ENCODE peak calls at places on chromosomes 5 and 9, in seven cellular contexts. F is heart right ventricle, T is uterus, Q is PC-9, O is Panc1, U is transverse colon, E is left ventricle myocardium inferior. B is an unnamed sample. For H3K27me3, the result is how much of the 10 kb centered on the place peaks cover.

GRCh38 chr5:98904786-98905185 is 24.0 kb downstream of the CHD1 start:
- DNase-seq in O (no peak), F (no peak), Q (no peak), T (no peak), U (no peak), E (no peak), B (peak)

GRCh38 chr5:33275391-33275790 is 165.4 kb upstream of the TARS1 start:
- DNase-seq in U (no peak), T (no peak), O (no peak), F (no peak), Q (no peak), E (no peak), B (no peak)

GRCh38 chr9:36997414-36997813 is 36.7 kb downstream of the PAX5 start:
- DNase-seq in U (no peak), T (no peak), O (no peak), F (no peak), E (no peak), Q (peak), B (peak)

GRCh38 chr9:129694265-129694664 is 28.8 kb downstream of the PRRX2 start:
- DNase-seq in E (no peak), Q (no peak), U (no peak), T (no peak), O (no peak), F (no peak), B (no peak)

GRCh38 chr9:6735422-6735821 is 22.4 kb upstream of the KDM4C start:
- DNase-seq in F (no peak), E (no peak), Q (no peak), U (no peak), T (no peak), O (no peak), B (no peak)

GRCh38 chr9:82170871-82171270 is 182.3 kb downstream of the SPATA31D1 start:
- DNase-seq in O (no peak), Q (no peak), U (no peak), T (no peak), E (no peak), F (no peak), B (no peak)

GRCh38 chr5:989961-990530 is 18.6 kb upstream of the NKD2 start:
- DNase-seq in T (peak), U (peak), F (peak), E (peak), O (no peak), Q (no peak), B (no peak)

GRCh38 chr9:135506327-135507103 is 6.0 kb downstream of the MRPS2 start:
- DNase-seq in Q (no peak), E (no peak), T (no peak), U (no peak), O (no peak), F (peak), B (no peak)

GRCh38 chr5:177378884-177379883 is 5.0 kb upstream of the SLC34A1 start:
- DNase-seq in Q (peak), U (no peak), O (no peak), F (no peak), T (no peak), E (no peak), B (peak)

GRCh38 chr9:89710689-89711088 is 105.9 kb downstream of the GADD45G start:
- DNase-seq in U (no peak), E (no peak), F (no peak), Q (no peak), T (peak), O (no peak), B (peak)

GRCh38 chr9:69097053-69097452 is 61.5 kb downstream of the FXN start:
- DNase-seq in E (no peak), F (no peak), O (no peak), U (no peak), Q (peak), T (no peak), B (peak)

GRCh38 chr5:374631-375335 is 53.3 kb downstream of the AHRR start:
- DNase-seq in O (no peak), Q (no peak), U (peak), E (no peak), F (no peak), T (peak), B (no peak)

GRCh38 chr9:26748449-26749058 is 144.0 kb downstream of the CAAP1 start:
- DNase-seq in Q (no peak), U (no peak), E (no peak), T (no peak), F (no peak), O (no peak), B (no peak)

GRCh38 chr9:108618906-108619550 is 236.8 kb downstream of the ACTL7B start:
- DNase-seq in F (no peak), O (no peak), Q (no peak), T (no peak), E (no peak), U (no peak), B (peak)

GRCh38 chr5:17229308-17229707 is 11.9 kb downstream of the BASP1 start:
- DNase-seq in O (no peak), Q (no peak), U (no peak), E (no peak), F (no peak), T (no peak), B (no peak)

GRCh38 chr5:78633710-78634109 is 14.9 kb downstream of the LHFPL2 start:
- DNase-seq in Q (peak), T (no peak), F (no peak), E (no peak), U (no peak), O (no peak), B (no peak)

GRCh38 chr9:76985581-76985980 is 33.9 kb upstream of the FOXB2 start:
- DNase-seq in E (no peak), U (no peak), F (no peak), T (no peak), O (no peak), Q (no peak), B (no peak)

GRCh38 chr5:95730011-95730700 is 980 bp upstream of the RHOBTB3 start:
- DNase-seq in O (no peak), E (no peak), Q (no peak), T (no peak), U (no peak), F (no peak), B (no peak)

GRCh38 chr5:172630482-172630881 is 10.6 kb upstream of the NEURL1B start:
- DNase-seq in Q (no peak), T (no peak), U (no peak), O (no peak), F (no peak), E (no peak), B (no peak)

GRCh38 chr5:72377920-72378635 is 57.9 kb downstream of the PTCD2 start:
- DNase-seq in Q (no peak), T (no peak), E (peak), U (no peak), F (no peak), O (no peak), B (peak)

GRCh38 chr5:1555011-1555807 is 31.4 kb upstream of the LPCAT1 start:
- DNase-seq in Q (peak), U (peak), O (peak), F (no peak), T (no peak), E (no peak), B (peak)

GRCh38 chr5:127184841-127185240 is 105.8 kb upstream of the MEGF10 start:
- DNase-seq in E (no peak), U (no peak), F (no peak), O (no peak), Q (no peak), T (no peak), B (no peak)

GRCh38 chr9:123823194-123823947 is 106.6 kb downstream of the DENND1A start:
- DNase-seq in T (no peak), Q (no peak), E (no peak), F (no peak), O (no peak), U (no peak), B (no peak)

GRCh38 chr9:77597057-77597456 is 51.1 kb downstream of the GNA14 start:
- DNase-seq in Q (no peak), U (no peak), T (no peak), O (no peak), F (no peak), E (no peak), B (no peak)

GRCh38 chr5:96017951-96018350 is 56.3 kb upstream of the ELL2 start:
- DNase-seq in Q (no peak), F (no peak), T (no peak), O (no peak), E (no peak), U (no peak), B (peak)

GRCh38 chr9:70668751-70669150 is 254.3 kb upstream of the KLF9 start:
- DNase-seq in U (no peak), O (no peak), F (no peak), Q (no peak), E (no peak), T (no peak), B (peak)

GRCh38 chr5:7857918-7858632 is 7.1 kb upstream of the CFAP90 start:
- DNase-seq in F (no peak), T (no peak), E (no peak), O (no peak), Q (no peak), U (no peak), B (no peak)

GRCh38 chr5:68459093-68459492 is 243.5 kb downstream of the PIK3R1 start:
- DNase-seq in E (no peak), F (no peak), U (no peak), T (no peak), O (no peak), Q (no peak), B (no peak)

GRCh38 chr5:52069997-52070396 is 686.7 kb downstream of the ISL1 start:
- DNase-seq in U (no peak), F (no peak), Q (no peak), E (no peak), T (no peak), O (no peak), B (peak)

GRCh38 chr5:132064140-132064539 is 3.7 kb downstream of the IL3 start:
- DNase-seq in E (peak), F (no peak), U (no peak), O (no peak), T (no peak), Q (no peak), B (no peak)

GRCh38 chr5:133753856-133754255 is 141.5 kb upstream of the FSTL4 start:
- DNase-seq in U (no peak), T (no peak), O (no peak), Q (no peak), E (no peak), F (no peak), B (peak)

GRCh38 chr9:75588808-75589207 is 301.7 kb upstream of the PCSK5 start:
- DNase-seq in E (no peak), O (no peak), F (no peak), T (no peak), Q (no peak), U (no peak), B (no peak)

GRCh38 chr9:33193818-33194217 is 26.7 kb upstream of the B4GALT1 start:
- DNase-seq in U (no peak), O (no peak), F (no peak), E (no peak), T (no peak), Q (peak), B (peak)

GRCh38 chr9:4430492-4431261 is 59.6 kb upstream of the SLC1A1 start:
- DNase-seq in U (no peak), E (no peak), F (no peak), Q (no peak), T (no peak), O (no peak), B (no peak)

GRCh38 chr9:12884736-12885395 is 110.0 kb downstream of the LURAP1L start:
- DNase-seq in E (no peak), T (no peak), Q (peak), F (no peak), U (no peak), O (peak), B (peak)

GRCh38 chr5:135834639-135835529 is at the start of gene SLC25A48:
- DNase-seq in T (no peak), Q (no peak), E (peak), F (peak), O (no peak), U (peak), B (peak)

GRCh38 chr5:180844432-180844831 is 16.6 kb downstream of the ZFP62 start:
- DNase-seq in E (no peak), Q (no peak), F (no peak), O (no peak), U (no peak), T (no peak), B (no peak)

GRCh38 chr5:68348447-68349222 is 133.1 kb downstream of the PIK3R1 start:
- DNase-seq in F (peak), E (peak), Q (no peak), U (no peak), O (no peak), T (no peak), B (no peak)

GRCh38 chr9:94165592-94166236 is 81.5 kb downstream of the PTPDC1 start:
- DNase-seq in E (peak), T (peak), F (peak), U (peak), O (peak), Q (peak), B (peak)

GRCh38 chr9:94167055-94167346 is 82.7 kb downstream of the PTPDC1 start:
- DNase-seq in E (no peak), F (no peak), O (peak), Q (peak), U (no peak), T (no peak), B (peak)

GRCh38 chr9:94166237-94167054 is 82.2 kb downstream of the PTPDC1 start:
- DNase-seq in F (peak), Q (peak), T (peak), O (peak), U (peak), E (peak), B (peak)

GRCh38 chr9:94167376-94167775 is 83.1 kb downstream of the PTPDC1 start:
- DNase-seq in T (no peak), O (no peak), Q (no peak), F (no peak), U (no peak), E (no peak), B (no peak)

GRCh38 chr9:94164756-94165549 is 80.7 kb downstream of the PTPDC1 start:
- DNase-seq in O (no peak), E (no peak), T (no peak), Q (no peak), U (no peak), F (no peak), B (no peak)
- H3K4me3 ChIP-seq in O (peak), E (peak), T (no peak), Q (peak), U (no peak), F (no peak), B (no peak)

DNA sequence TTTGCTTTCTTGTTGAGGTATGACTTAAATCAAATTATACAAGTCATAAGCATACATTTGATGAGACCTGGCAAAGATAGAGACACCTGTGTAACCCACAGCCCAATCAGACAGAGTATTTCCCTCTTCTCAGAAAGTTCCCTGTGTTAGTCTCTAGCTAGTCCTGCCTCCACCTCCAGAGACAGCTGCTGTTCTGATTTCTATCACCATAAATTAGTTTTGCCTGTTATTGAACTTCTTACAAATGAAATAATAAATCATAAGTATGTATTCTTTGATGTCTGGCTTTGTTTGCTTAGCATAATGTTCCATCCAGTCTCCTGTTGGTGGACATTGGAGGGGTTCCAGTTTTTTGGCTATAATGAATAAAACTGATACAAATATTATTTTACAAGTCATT is 194.5 kb downstream of the ICE1 start:
- DNase-seq in Q (no peak), T (no peak), U (no peak), F (no peak), O (no peak), E (no peak), B (no peak)
- H3K27me3 ChIP-seq in Q (under half), T (under half), U (under half), F (under half), O (under half), E (under half), B (under half)

GRCh38 chr5:170319281-170319680 is 21.7 kb upstream of the LCP2 start:
- DNase-seq in O (no peak), F (no peak), U (no peak), T (no peak), E (no peak), Q (no peak), B (no peak)
- TF ChIP-seq CTCF in O (no peak), F (no peak), U (no peak), T (no peak), E (no peak), Q (no peak), B (no peak)

DNA sequence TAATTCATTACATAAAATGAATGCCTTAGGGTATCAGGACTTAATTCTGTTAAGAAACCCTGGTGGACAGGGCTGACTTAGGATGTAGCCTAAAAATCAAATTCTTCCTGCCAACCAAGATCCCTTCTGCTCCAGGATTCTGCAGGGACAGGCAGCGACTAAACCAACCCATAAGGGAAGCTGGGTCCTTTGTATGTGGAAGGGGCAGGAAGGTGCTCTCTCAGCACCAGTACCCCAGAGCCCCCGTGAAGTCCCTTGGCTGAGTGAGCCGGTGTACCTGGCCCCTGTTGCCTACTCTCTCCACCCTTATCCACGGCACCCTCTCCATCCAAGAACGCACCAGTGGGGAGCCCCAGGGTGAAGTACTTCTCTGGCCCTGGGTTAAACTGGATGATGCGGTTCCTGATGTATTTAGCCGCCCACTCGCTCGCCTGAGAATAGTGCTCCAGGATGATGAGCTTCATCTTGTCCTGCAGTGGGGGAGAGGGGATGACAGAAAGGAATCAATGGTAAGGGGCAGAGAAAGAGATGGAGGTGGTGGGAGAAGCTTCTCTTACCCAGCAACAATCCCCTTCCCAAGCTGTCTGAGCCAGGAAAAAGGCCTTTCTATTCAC is 1.1 kb downstream of the GNPDA1 start:
- DNase-seq in T (no peak), E (no peak), Q (no peak), F (no peak), U (no peak), O (no peak), B (no peak)
- H3K4me3 ChIP-seq in T (peak), E (peak), Q (peak), F (no peak), U (no peak), O (peak), B (no peak)

GRCh38 chr5:54756301-54756700 is 229.1 kb downstream of the ESM1 start:
- DNase-seq in T (no peak), F (no peak), U (no peak), E (no peak), Q (no peak), O (no peak), B (peak)

GRCh38 chr5:54754878-54755277 is 230.5 kb downstream of the ESM1 start:
- DNase-seq in Q (no peak), F (no peak), O (no peak), E (no peak), U (no peak), T (no peak), B (no peak)

GRCh38 chr5:54754420-54754819 is 231.0 kb downstream of the ESM1 start:
- DNase-seq in E (no peak), O (no peak), F (no peak), T (no peak), U (no peak), Q (no peak), B (no peak)

GRCh38 chr5:54753753-54754152 is 231.6 kb downstream of the ESM1 start:
- DNase-seq in F (no peak), T (no peak), E (no peak), Q (no peak), U (no peak), O (no peak), B (no peak)

GRCh38 chr5:54753034-54753433 is 232.4 kb downstream of the ESM1 start:
- DNase-seq in F (no peak), Q (no peak), E (no peak), O (no peak), T (no peak), U (peak), B (peak)
- H3K27me3 ChIP-seq in F (under half), Q (under half), E (under half), O (under half), T (under half), U (under half), B (under half)

GRCh38 chr9:92142329-92142728 is 27.1 kb upstream of the SPTLC1 start:
- DNase-seq in F (no peak), Q (no peak), U (no peak), O (no peak), T (no peak), E (no peak), B (no peak)

GRCh38 chr9:92146610-92147009 is 31.4 kb upstream of the SPTLC1 start:
- DNase-seq in F (no peak), O (no peak), E (no peak), Q (no peak), U (no peak), T (no peak), B (no peak)

GRCh38 chr9:92147854-92148184 is 32.6 kb upstream of the SPTLC1 start:
- DNase-seq in F (no peak), Q (no peak), E (no peak), U (no peak), T (no peak), O (no peak), B (no peak)

GRCh38 chr9:92151691-92152393 is 36.6 kb upstream of the SPTLC1 start:
- DNase-seq in O (no peak), T (peak), F (no peak), Q (peak), E (peak), U (no peak), B (peak)

GRCh38 chr9:92147030-92147853 is 32.0 kb upstream of the SPTLC1 start:
- DNase-seq in O (no peak), T (peak), F (no peak), U (peak), E (peak), Q (peak), B (peak)
- TF ChIP-seq CTCF in O (no peak), T (peak), F (no peak), U (no peak), E (no peak), Q (no peak), B (no peak)

DNA sequence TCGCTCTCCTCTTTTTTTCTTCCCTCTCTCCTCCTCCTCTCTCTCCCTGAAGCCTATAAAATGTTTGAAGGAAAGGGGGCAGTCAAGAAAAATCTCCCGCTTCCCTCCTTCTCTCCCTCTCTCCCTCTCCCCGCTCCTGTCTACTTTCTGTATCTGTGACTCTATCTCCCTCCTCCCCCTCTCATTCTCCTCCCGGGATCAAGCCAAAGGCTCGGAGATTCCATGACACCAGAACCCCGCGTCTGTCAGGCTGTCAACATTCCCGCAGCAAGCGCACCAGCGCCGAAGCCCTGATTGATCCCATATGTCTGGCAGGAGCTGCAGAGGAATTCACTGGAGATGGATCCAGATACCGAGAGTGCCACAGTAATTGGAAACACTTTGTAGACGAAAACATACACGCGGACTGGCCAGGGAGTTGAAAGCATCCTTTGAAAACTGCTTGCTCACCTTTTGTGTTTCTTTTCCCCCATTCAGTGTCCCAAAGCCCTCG is 268 bp upstream of the SVEP1 start:
- DNase-seq in U (no peak), Q (no peak), F (peak), O (no peak), E (peak), T (peak), B (no peak)
- H3K4me3 ChIP-seq in U (no peak), Q (peak), F (peak), O (peak), E (peak), T (peak), B (peak)

B was measured in bronchial epithelial cell.